ENCODE peak calls at places on chromosomes 6 and 20, in nine cellular contexts. C is transverse colon, F is stomach, W is HepG2, A is H1, E is sigmoid colon, L is A549, T is ovary, X is tibial nerve. Z is an unnamed sample.

GRCh38 chr20:37651932-37652331 is 41.9 kb upstream of the CTNNBL1 start:
- DNase-seq in C (peak; percentile 31), F (peak; percentile 71), E (no peak), A (peak; percentile 34), W (peak; percentile 51), T (no peak), X (no peak), L (peak; percentile 18), Z (no peak)

GRCh38 chr6:13234130-13234529 is 94.2 kb downstream of the TBC1D7 start:
- DNase-seq in C (no peak), A (no peak), F (no peak), L (no peak), X (no peak), W (no peak), E (no peak), T (no peak), Z (no peak)

GRCh38 chr20:23161968-23162696 is 76.0 kb upstream of the CD93 start:
- DNase-seq in A (no peak), F (peak; percentile 94), X (peak; percentile 90), C (peak; percentile 93), W (peak; percentile 73), L (no peak), E (peak; percentile 90), T (peak; percentile 73), Z (peak; percentile 93)

GRCh38 chr6:77466055-77467028 is 3.1 kb upstream of the HTR1B start:
- DNase-seq in X (peak; percentile 37), T (no peak), C (peak; percentile 30), E (no peak), W (peak; percentile 20), F (peak; percentile 61), A (no peak), L (peak; percentile 15), Z (no peak)

GRCh38 chr6:33770833-33771341 is 18.0 kb downstream of the LEMD2 start:
- DNase-seq in E (no peak), X (no peak), L (no peak), A (no peak), F (no peak), W (no peak), C (no peak), T (no peak), Z (no peak)

GRCh38 chr20:49552007-49552406 is 15.9 kb downstream of the PTGIS start:
- DNase-seq in F (no peak), E (peak; percentile 21), A (no peak), C (no peak), X (no peak), W (no peak), L (no peak), T (no peak), Z (no peak)

GRCh38 chr6:170036916-170037315 is 254.0 kb downstream of the DLL1 start:
- DNase-seq in C (peak; percentile 7), L (no peak), T (no peak), E (peak; percentile 37), W (no peak), F (peak; percentile 10), A (no peak), X (no peak), Z (no peak)

GRCh38 chr6:37698264-37699137 is 818 bp upstream of the MDGA1 start:
- DNase-seq in L (peak; percentile 37), C (peak; percentile 33), F (peak; percentile 59), T (peak; percentile 48), E (peak; percentile 72), A (no peak), X (peak; percentile 18), W (no peak), Z (no peak)

GRCh38 chr6:110053395-110054240 is 75.5 kb downstream of the GPR6 start:
- DNase-seq in T (peak; percentile 53), X (peak; percentile 25), A (no peak), W (peak; percentile 36), F (no peak), C (no peak), L (peak; percentile 36), E (no peak), Z (peak; percentile 68)

GRCh38 chr6:136037885-136038460 is 186.5 kb downstream of the PDE7B start:
- DNase-seq in A (no peak), T (peak; percentile 47), E (no peak), L (no peak), W (no peak), X (no peak), C (no peak), F (no peak), Z (no peak)

GRCh38 chr20:33604084-33604990 is 57.8 kb upstream of the C20orf144 start:
- DNase-seq in F (no peak), L (no peak), C (no peak), E (no peak), T (no peak), X (no peak), A (no peak), W (no peak), Z (no peak)

GRCh38 chr20:7728373-7728772 is 211.9 kb downstream of the HAO1 start:
- DNase-seq in C (no peak), T (no peak), F (no peak), E (no peak), L (no peak), X (no peak), A (no peak), W (no peak), Z (no peak)

GRCh38 chr6:134204031-134204430 is 113.9 kb downstream of the SGK1 start:
- DNase-seq in A (no peak), C (no peak), T (no peak), X (no peak), F (no peak), E (no peak), L (no peak), W (no peak), Z (no peak)

GRCh38 chr6:107115695-107116327 is 496 bp upstream of the BEND3 start:
- DNase-seq in X (no peak), F (peak; percentile 51), A (no peak), C (peak; percentile 59), W (peak; percentile 68), T (no peak), L (peak; percentile 35), E (peak; percentile 63), Z (no peak)

GRCh38 chr6:73369157-73369556 is 540 bp downstream of the OOEP start:
- DNase-seq in C (no peak), A (no peak), E (no peak), X (no peak), L (no peak), F (no peak), T (no peak), W (no peak), Z (no peak)

GRCh38 chr20:53738039-53738944 is 144.7 kb upstream of the ZNF217 start:
- DNase-seq in T (peak; percentile 44), E (no peak), C (peak; percentile 47), A (peak; percentile 49), F (peak; percentile 85), X (peak; percentile 70), L (peak; percentile 67), W (peak; percentile 88), Z (no peak)

GRCh38 chr6:167893416-167893815 is 66.7 kb downstream of the AFDN start:
- DNase-seq in E (no peak), W (peak; percentile 6), A (peak; percentile 23), C (no peak), T (no peak), X (no peak), L (no peak), F (no peak), Z (no peak)

GRCh38 chr6:168158280-168158979 is 79.4 kb upstream of the FRMD1 start:
- DNase-seq in E (peak; percentile 56), W (no peak), T (no peak), A (no peak), F (no peak), C (no peak), X (peak; percentile 3), L (no peak), Z (peak; percentile 80)

GRCh38 chr6:17167327-17167979 is 65.6 kb downstream of the STMND1 start:
- DNase-seq in W (peak; percentile 67), T (no peak), A (peak; percentile 50), X (no peak), F (peak; percentile 53), E (no peak), C (peak; percentile 41), L (peak; percentile 52), Z (peak; percentile 80)

GRCh38 chr6:35643162-35643535 is 45.6 kb downstream of the FKBP5 start:
- DNase-seq in T (no peak), A (no peak), F (no peak), X (no peak), L (no peak), E (no peak), W (no peak), C (no peak), Z (no peak)
- H3K4me1 ChIP-seq in T (peaks cover 9% of the 10 kb centered on the region), A (peaks cover 3% of the 10 kb centered on the region), F (peaks cover 60% of the 10 kb centered on the region), X (peaks cover 61% of the 10 kb centered on the region), L (no peaks in the 10 kb centered on the region), E (peaks cover 24% of the 10 kb centered on the region), W (no peaks in the 10 kb centered on the region), C (peaks cover 11% of the 10 kb centered on the region), Z (peaks cover 94% of the 10 kb centered on the region)

GRCh38 chr6:18837013-18837412 is 449.9 kb downstream of the RNF144B start:
- DNase-seq in C (no peak), X (no peak), W (no peak), T (no peak), E (no peak), F (no peak), A (no peak), L (no peak), Z (no peak)

DNA sequence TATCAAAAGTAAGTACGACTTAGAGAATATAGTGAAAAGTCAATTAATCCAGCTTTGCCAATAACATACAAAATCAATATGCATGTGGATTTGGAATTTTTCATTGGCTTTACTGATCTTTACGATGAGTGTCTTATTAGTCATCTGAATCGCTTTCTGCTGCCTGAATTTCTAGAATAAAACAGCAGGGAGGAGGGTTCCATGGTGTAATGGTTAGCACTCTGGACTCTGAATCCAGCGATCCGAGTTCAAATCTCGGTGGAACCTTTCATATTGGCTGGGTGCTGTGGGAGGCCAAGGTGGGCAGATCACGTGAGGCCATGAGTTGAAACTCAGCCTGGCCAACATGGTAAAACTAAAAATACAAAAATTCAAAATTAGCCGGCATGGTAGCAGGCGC is 448.8 kb downstream of the RNF144B start:
- DNase-seq in F (no peak), A (no peak), L (no peak), T (no peak), W (no peak), C (no peak), X (no peak), E (no peak), Z (no peak)
- H3K27ac ChIP-seq in F (no peak overlapping the region), A (no peak overlapping the region), L (no peak overlapping the region), T (no peak overlapping the region), W (no peak overlapping the region), C (no peak overlapping the region), X (no peak overlapping the region), E (no peak overlapping the region), Z (no peak overlapping the region)

DNA sequence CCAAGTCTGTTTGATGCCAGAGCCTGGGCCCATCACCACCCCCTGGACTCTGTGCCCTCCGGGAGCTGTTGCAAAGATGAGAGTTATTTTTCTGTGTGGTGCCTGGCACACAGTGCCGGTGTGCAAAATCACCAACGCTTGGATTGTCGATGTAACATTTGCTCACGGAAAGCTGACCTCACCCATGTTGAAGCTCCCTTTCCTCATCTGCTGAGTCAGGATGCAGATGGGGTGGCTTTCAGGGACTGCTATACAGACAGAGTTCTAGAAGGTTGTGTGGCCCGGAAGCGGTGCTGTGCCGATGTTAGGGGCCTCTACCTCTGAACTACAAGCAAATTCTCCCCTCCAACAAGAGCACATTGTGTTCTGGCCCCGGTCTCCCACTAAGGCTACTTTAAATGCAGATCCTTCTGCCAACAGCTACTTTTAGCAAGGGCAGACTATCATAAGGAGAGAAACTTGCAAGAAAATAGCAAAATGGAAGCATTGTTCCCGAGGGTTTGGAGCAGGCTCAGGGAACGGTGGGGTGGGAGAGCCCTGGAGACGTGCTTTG is 34.0 kb downstream of the EYA2 start:
- DNase-seq in W (no peak), F (no peak), C (no peak), L (no peak), E (peak; percentile 73), T (no peak), X (peak; percentile 61), A (no peak), Z (no peak)
- TF ChIP-seq EP300 in W (no peak), F (no peak), C (no peak), L (no peak), E (no peak), T (no peak), X (no peak), A (no peak), Z (no peak)

GRCh38 chr20:62580052-62580451 is 62.3 kb upstream of the SLCO4A1 start:
- DNase-seq in L (no peak), C (no peak), F (no peak), X (no peak), W (no peak), E (no peak), A (no peak), T (no peak), Z (no peak)
- H3K4me1 ChIP-seq in L (peaks cover 7% of the 10 kb centered on the region), C (peaks cover 6% of the 10 kb centered on the region), F (peaks cover 35% of the 10 kb centered on the region), X (peaks cover 17% of the 10 kb centered on the region), W (no peaks in the 10 kb centered on the region), E (peaks cover 18% of the 10 kb centered on the region), A (peaks cover 15% of the 10 kb centered on the region), T (no peaks in the 10 kb centered on the region), Z (peaks cover 26% of the 10 kb centered on the region)